ENCODE peak calls at places on chromosomes 7 and 10, in six cellular contexts. Q is lower lobe of right lung; U is Panc1; J is CD8-positive, alpha-beta T cell; X is aorta; C is transverse colon. K is an unnamed sample. For H3K4me1, the result is how much of the 10 kb centered on the place peaks cover.

GRCh38 chr7:17968791-17969715 is 28.8 kb upstream of the SNX13 start:
- DNase-seq in Q (no peak), C (no peak), U (no peak), J (no peak), X (no peak), K (no peak)

GRCh38 chr7:151551820-151552219 is 32.1 kb upstream of the RHEB start:
- DNase-seq in J (no peak), Q (no peak), C (no peak), X (no peak), U (no peak), K (no peak)

GRCh38 chr10:67664936-67665335 is 31.1 kb downstream of the CTNNA3 start:
- DNase-seq in J (no peak), Q (no peak), U (no peak), X (no peak), C (no peak), K (no peak)

GRCh38 chr7:112869111-112869774 is 79.0 kb upstream of the TMEM168 start:
- DNase-seq in J (peak), Q (no peak), C (peak), X (no peak), U (peak), K (no peak)

GRCh38 chr10:86684305-86684704 is 16.0 kb downstream of the LDB3 start:
- DNase-seq in C (peak), J (no peak), X (peak), U (no peak), Q (no peak), K (peak)

GRCh38 chr7:92835140-92835850 is 1.1 kb downstream of the CDK6 start:
- DNase-seq in Q (peak), C (peak), U (no peak), J (peak), X (peak), K (peak)

GRCh38 chr10:100436255-100436654 is 26.6 kb upstream of the WNT8B start:
- DNase-seq in U (no peak), J (no peak), Q (no peak), C (no peak), X (no peak), K (no peak)

GRCh38 chr10:36771725-36772124 is 353.7 kb upstream of the ANKRD30A start:
- DNase-seq in C (no peak), Q (no peak), U (no peak), X (no peak), J (no peak), K (no peak)

GRCh38 chr10:83760142-83760541 is 379.2 kb upstream of the GHITM start:
- DNase-seq in Q (no peak), U (no peak), C (no peak), X (no peak), J (no peak), K (no peak)

GRCh38 chr7:13724631-13725566 is 264.6 kb downstream of the ETV1 start:
- DNase-seq in Q (no peak), J (no peak), X (no peak), U (no peak), C (no peak), K (no peak)

GRCh38 chr10:119616879-119617580 is 20.3 kb upstream of the TIAL1 start:
- DNase-seq in J (no peak), C (no peak), Q (no peak), U (no peak), X (no peak), K (peak)

GRCh38 chr10:127863231-127863825 is 29.4 kb downstream of the CLRN3 start:
- DNase-seq in X (no peak), C (no peak), Q (no peak), U (no peak), J (no peak), K (no peak)

GRCh38 chr7:3179456-3179855 is 121.6 kb upstream of the SDK1 start:
- DNase-seq in J (no peak), C (no peak), X (peak), Q (peak), U (no peak), K (no peak)

GRCh38 chr10:131654471-131655087 is 246.2 kb upstream of the PPP2R2D start:
- DNase-seq in J (no peak), C (no peak), U (no peak), Q (no peak), X (no peak), K (no peak)

GRCh38 chr7:11171569-11172192 is 198.0 kb downstream of the PHF14 start:
- DNase-seq in J (no peak), X (no peak), C (no peak), U (no peak), Q (no peak), K (no peak)

GRCh38 chr7:69911337-69911736 is 313.1 kb downstream of the AUTS2 start:
- DNase-seq in X (no peak), U (no peak), C (no peak), J (no peak), Q (no peak), K (no peak)

GRCh38 chr10:33333260-33334169 is 952 bp downstream of the NRP1 start:
- DNase-seq in Q (no peak), J (no peak), U (no peak), C (peak), X (no peak), K (no peak)

GRCh38 chr7:25727876-25728275 is 424.1 kb upstream of the NFE2L3 start:
- DNase-seq in Q (no peak), C (no peak), J (no peak), X (no peak), U (no peak), K (no peak)

GRCh38 chr10:95333997-95334792 is 43.4 kb upstream of the PDLIM1 start:
- DNase-seq in X (peak), J (no peak), C (peak), U (no peak), Q (peak), K (peak)

GRCh38 chr7:151012031-151012692 is 12.1 kb downstream of the ATG9B start:
- DNase-seq in C (peak), Q (no peak), X (no peak), J (no peak), U (no peak), K (no peak)

GRCh38 chr10:72688208-72688651 is 3.7 kb upstream of the MCU start:
- DNase-seq in J (no peak), C (no peak), Q (no peak), X (no peak), U (peak), K (no peak)

GRCh38 chr10:101566333-101567164 is 21.5 kb downstream of the POLL start:
- DNase-seq in U (no peak), X (peak), Q (no peak), J (no peak), C (no peak), K (peak)

GRCh38 chr7:139799586-139799985 is 21.8 kb upstream of the HIPK2 start:
- DNase-seq in J (no peak), Q (no peak), C (no peak), U (no peak), X (no peak), K (no peak)

GRCh38 chr7:68176974-68177373 is 1180.3 kb downstream of the TYW1 start:
- DNase-seq in X (no peak), C (no peak), Q (no peak), U (peak), J (no peak), K (no peak)

GRCh38 chr7:120691915-120692314 is 166.0 kb downstream of the TSPAN12 start:
- DNase-seq in Q (no peak), X (no peak), C (no peak), J (no peak), U (no peak), K (no peak)

GRCh38 chr7:542935-543789 is 23.5 kb upstream of the PDGFA start:
- DNase-seq in C (no peak), Q (peak), X (peak), U (peak), J (no peak), K (peak)

GRCh38 chr10:68333452-68333851 is 724 bp upstream of the PBLD start:
- DNase-seq in J (no peak), C (no peak), U (no peak), X (no peak), Q (no peak), K (no peak)

DNA sequence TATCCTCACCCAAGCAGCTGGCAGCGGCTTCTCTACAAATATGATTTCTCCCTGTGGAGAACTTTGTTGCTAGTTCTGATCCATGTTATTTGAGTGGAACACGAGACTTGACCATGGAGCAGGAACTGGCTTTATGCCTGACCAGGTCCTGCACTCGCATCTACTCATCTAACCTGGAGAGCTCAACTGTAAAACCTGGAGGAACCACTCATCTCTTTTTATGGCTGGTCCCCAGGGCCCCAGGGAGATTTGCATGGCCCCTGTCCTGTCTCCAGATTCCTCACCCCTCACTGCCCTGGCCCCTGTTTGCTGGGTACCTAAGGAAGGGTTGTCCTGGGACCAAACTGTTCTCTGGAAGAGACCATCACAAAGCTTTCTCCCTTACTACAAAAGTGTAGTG is 16.0 kb downstream of the TCAF1 start:
- DNase-seq in J (no peak), U (no peak), C (no peak), Q (no peak), X (no peak), K (no peak)
- H3K4me3 ChIP-seq in J (no peak), U (no peak), C (no peak), Q (no peak), X (no peak), K (no peak)

GRCh38 chr10:133225707-133226191 is 4.3 kb upstream of the UTF1 start:
- DNase-seq in X (no peak), J (no peak), C (no peak), U (no peak), Q (no peak), K (no peak)
- H3K27ac ChIP-seq in X (no peak), J (no peak), C (no peak), U (no peak), Q (no peak), K (no peak)

GRCh38 chr10:122141821-122142651 is 129.1 kb upstream of the BTBD16 start:
- DNase-seq in U (no peak), X (peak), J (no peak), Q (no peak), C (no peak), K (peak)
- H3K4me1 ChIP-seq in U (half or more), X (under half), J (under half), Q (half or more), C (under half), K (under half)

DNA sequence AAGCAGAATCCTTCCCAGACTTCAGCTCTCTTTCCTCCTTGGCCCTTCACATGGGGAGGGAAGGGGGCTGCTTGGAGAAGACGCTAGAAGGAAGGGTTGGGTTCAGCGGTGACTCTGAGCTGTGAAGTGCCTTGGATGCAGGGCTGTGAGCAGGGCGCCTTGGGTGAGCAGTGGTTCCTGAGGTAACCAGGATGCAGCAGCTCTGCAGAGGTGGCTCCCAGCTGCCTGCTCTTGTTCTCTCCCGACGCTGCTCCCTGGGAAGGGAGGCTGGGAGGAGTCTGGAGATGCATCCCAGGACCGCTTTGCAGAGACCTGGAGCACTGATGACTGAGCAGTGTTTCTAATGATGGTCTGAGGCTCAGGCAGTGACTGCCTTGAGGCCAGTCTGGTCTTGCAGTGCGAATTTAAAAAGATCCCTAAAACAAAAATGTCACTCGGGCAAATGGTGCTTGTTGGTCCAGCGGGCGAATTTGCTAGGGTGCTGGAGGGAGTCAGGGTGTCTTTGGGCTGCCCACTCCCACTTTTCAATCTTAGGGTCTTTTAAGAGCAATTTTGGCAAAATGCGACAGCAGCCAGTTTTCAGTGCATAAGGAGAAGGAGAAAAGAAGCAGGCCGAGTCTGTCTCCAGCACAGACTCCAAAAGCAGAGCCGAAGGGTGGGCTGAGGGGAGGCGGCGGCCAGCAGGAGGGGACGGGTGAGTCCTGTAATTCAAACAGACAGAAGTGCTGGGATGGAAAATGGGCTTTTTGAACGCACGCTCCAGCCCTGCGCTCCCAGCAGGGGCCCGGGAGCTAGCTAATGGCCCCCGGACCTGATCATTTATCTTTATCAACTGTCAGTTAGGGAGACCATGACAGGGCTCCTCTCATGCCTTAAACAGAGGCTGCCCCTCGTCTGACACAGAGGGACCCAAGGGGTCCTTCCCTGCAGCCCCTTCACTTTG is 191.2 kb upstream of the SHH start:
- DNase-seq in J (peak), X (peak), U (no peak), C (no peak), Q (no peak), K (no peak)
- H3K4me3 ChIP-seq in J (no peak), X (no peak), U (no peak), C (no peak), Q (no peak), K (no peak)

GRCh38 chr7:149772236-149772820 is 1.1 kb downstream of the ZNF467 start:
- DNase-seq in U (no peak), J (peak), C (peak), Q (peak), X (no peak), K (no peak)
- H3K27ac ChIP-seq in U (peak), J (no peak), C (peak), Q (peak), X (no peak), K (peak)

DNA sequence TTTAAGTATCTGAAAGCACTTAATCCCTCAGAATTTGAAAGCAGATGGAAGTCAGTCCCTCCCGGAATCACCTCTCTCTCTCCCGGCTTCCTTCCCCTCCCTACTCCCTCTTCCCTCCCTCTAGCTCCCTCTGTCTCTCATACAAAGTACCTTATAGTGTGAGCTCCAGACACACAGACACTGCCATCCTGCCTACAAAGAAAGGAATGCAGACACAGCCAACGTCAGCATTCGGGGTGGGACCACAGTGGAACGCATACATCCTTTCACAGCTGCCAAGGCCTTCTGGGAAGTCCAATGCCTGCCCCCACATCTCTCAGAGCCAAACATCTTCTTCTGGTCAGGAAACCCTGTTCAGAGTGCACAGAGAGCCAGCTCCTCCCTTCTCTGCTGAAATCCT is 9.3 kb downstream of the NOD1 start:
- DNase-seq in U (no peak), J (peak), C (peak), Q (peak), X (peak), K (peak)
- H3K4me1 ChIP-seq in U (under half), J (under half), C (under half), Q (half or more), X (under half), K (under half)

DNA sequence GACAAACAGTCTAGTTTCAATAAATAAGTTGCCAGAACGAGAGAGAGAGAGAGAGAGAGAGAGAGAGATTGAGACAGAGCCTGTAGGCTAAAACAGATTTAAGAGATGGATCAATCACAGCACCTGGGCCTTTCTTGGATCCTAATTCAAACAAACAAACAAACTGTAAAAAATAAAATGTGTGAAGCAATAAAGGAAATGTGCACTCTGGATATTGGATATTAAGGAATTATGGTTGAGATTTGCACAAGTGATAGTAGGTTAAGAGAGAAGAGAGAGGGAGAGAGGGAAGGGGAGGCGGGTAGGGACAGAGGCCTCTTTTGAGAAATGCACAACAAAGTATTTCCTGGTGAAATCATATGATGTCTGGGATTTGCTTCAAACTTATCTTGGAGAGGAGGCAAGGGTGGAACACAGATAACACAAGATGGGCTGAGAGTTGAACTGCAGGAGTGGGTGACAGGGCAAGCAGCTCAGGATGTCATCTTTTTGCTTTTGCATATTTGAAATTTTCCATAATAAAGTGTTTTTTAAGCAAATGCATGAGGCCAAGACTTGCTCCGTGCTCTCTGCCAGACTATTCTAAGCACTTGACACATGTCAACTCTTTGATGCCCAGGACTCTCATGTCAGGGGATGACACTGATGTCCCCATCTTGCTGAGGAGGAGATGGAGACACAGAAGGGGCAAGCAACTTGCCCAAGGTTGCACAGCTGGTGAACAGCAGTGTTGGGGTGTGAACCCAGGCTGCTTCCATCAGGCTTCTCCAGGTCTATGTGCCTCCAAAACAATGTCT is 9.2 kb upstream of the AEBP1 start:
- DNase-seq in Q (no peak), C (no peak), J (no peak), X (no peak), U (no peak), K (no peak)
- H3K4me3 ChIP-seq in Q (no peak), C (no peak), J (no peak), X (no peak), U (no peak), K (no peak)

GRCh38 chr10:103872137-103872933 is 17.0 kb upstream of the SH3PXD2A start:
- DNase-seq in X (no peak), J (no peak), Q (no peak), C (no peak), U (no peak), K (no peak)

GRCh38 chr10:103870503-103870902 is 15.1 kb upstream of the SH3PXD2A start:
- DNase-seq in J (no peak), X (no peak), Q (no peak), C (no peak), U (no peak), K (no peak)

GRCh38 chr10:103871006-103871405 is 15.6 kb upstream of the SH3PXD2A start:
- DNase-seq in J (no peak), X (no peak), U (no peak), C (no peak), Q (no peak), K (no peak)

GRCh38 chr10:103868200-103868599 is 12.8 kb upstream of the SH3PXD2A start:
- DNase-seq in U (no peak), X (no peak), C (no peak), Q (no peak), J (no peak), K (no peak)

GRCh38 chr10:103869336-103869735 is 14.0 kb upstream of the SH3PXD2A start:
- DNase-seq in X (no peak), C (no peak), J (no peak), U (no peak), Q (no peak), K (no peak)
- H3K27ac ChIP-seq in X (no peak), C (no peak), J (no peak), U (no peak), Q (no peak), K (no peak)

DNA sequence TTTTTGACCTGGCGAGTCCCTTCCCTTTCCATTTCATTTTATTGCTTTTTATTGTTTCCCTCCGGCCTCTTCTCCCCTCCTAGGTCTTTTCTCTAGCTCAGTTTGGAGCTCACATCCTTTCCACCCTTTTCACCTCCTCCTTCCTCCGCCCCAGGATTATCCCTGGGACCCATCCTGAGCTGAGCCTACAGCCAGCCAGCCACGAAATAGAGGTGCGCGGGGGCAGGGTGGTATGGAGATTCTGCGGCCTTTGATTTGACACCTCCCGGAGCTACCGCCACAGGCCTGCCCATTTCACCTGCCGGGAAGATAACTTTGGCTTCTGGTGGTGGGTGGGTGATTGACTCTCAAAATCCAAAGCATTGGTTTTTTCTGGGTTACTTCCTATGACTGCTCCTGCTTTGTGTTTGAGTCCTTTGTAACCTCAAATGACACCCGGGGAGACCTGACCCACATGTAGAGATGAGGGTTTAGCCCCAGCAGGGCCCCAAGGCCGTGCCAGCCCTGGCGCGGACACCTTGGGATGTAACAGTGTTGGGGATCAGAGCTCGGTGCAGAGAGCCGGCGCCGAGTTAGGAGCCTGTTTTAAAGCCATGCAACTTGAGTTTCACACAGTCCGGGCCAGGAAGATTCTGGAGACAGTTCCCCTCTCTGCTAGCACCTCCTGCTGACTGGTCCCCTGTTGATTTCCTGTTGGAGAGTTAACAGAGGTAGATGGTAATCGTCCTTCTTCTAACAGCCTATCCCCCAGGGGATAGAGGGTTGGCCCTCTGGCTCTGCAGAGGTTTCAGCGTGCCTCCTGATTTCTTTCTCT is 1.5 kb downstream of the DUSP5 start:
- DNase-seq in Q (no peak), X (peak), C (peak), J (no peak), U (no peak), K (peak)
- H3K4me1 ChIP-seq in Q (half or more), X (under half), C (half or more), J (half or more), U (half or more), K (under half)

GRCh38 chr7:105137898-105138297 is 123.9 kb downstream of the KMT2E start:
- DNase-seq in Q (no peak), C (no peak), X (no peak), J (no peak), U (no peak), K (no peak)
- H3K4me3 ChIP-seq in Q (no peak), C (no peak), X (no peak), J (no peak), U (no peak), K (no peak)

K was measured in right cardiac atrium.